ENCODE peak calls at places on chromosomes 7 and 10, in six cellular contexts. One of them, this sample, is unnamed.
A peak's percentile ranks its signal among the peaks of the same experiment; 100 is the strongest.

GRCh38 chr10:74586088-74586585 is 240.3 kb upstream of the KAT6B start:
- DNase-seq in GM23248: peak; percentile 24
- DNase-seq in AG04450: no peak
- DNase-seq in endodermal cell: no peak
- DNase-seq in tibial nerve: no peak
- DNase-seq in CD4-positive, alpha-beta memory T cell: peak; percentile 82
- DNase-seq in this sample: peak; percentile 39

GRCh38 chr7:151012921-151013347 is 11.4 kb downstream of the ATG9B start:
- DNase-seq in GM23248: peak; percentile 71
- DNase-seq in AG04450: no peak
- DNase-seq in endodermal cell: peak; percentile 87
- DNase-seq in tibial nerve: no peak
- DNase-seq in CD4-positive, alpha-beta memory T cell: no peak
- DNase-seq in this sample: no peak

GRCh38 chr10:47079177-47079580 is 168.0 kb downstream of the PTPN20 start:
- DNase-seq in GM23248: no peak
- DNase-seq in AG04450: no peak
- DNase-seq in endodermal cell: peak; percentile 7
- DNase-seq in tibial nerve: no peak
- DNase-seq in CD4-positive, alpha-beta memory T cell: no peak
- DNase-seq in this sample: no peak

GRCh38 chr10:97060441-97061084 is 125.2 kb downstream of the SLIT1 start:
- DNase-seq in GM23248: peak; percentile 9
- DNase-seq in AG04450: no peak
- DNase-seq in endodermal cell: no peak
- DNase-seq in tibial nerve: no peak
- DNase-seq in CD4-positive, alpha-beta memory T cell: no peak
- DNase-seq in this sample: no peak

GRCh38 chr10:105188737-105189463 is 547.8 kb downstream of the SORCS3 start:
- DNase-seq in GM23248: peak; percentile 33
- DNase-seq in AG04450: no peak
- DNase-seq in endodermal cell: no peak
- DNase-seq in tibial nerve: no peak
- DNase-seq in CD4-positive, alpha-beta memory T cell: no peak
- DNase-seq in this sample: no peak

GRCh38 chr10:52400564-52400963 is 86.5 kb downstream of the DKK1 start:
- DNase-seq in GM23248: peak; percentile 15
- DNase-seq in AG04450: no peak
- DNase-seq in endodermal cell: no peak
- DNase-seq in tibial nerve: no peak
- DNase-seq in CD4-positive, alpha-beta memory T cell: no peak
- DNase-seq in this sample: no peak

GRCh38 chr10:126598009-126598408 is 72.5 kb downstream of the C10orf90 start:
- DNase-seq in GM23248: peak; percentile 67
- DNase-seq in AG04450: no peak
- DNase-seq in endodermal cell: peak; percentile 89
- DNase-seq in tibial nerve: no peak
- DNase-seq in CD4-positive, alpha-beta memory T cell: no peak
- DNase-seq in this sample: no peak

GRCh38 chr7:107660381-107661080 is at the start of gene SLC26A4:
- DNase-seq in GM23248: peak; percentile 16
- DNase-seq in AG04450: no peak
- DNase-seq in endodermal cell: no peak
- DNase-seq in tibial nerve: no peak
- DNase-seq in CD4-positive, alpha-beta memory T cell: peak; percentile 7
- DNase-seq in this sample: no peak

GRCh38 chr10:108877130-108877529 is 1046.2 kb downstream of the XPNPEP1 start:
- DNase-seq in GM23248: peak; percentile 31
- DNase-seq in AG04450: peak; percentile 16
- DNase-seq in endodermal cell: no peak
- DNase-seq in tibial nerve: no peak
- DNase-seq in CD4-positive, alpha-beta memory T cell: no peak
- DNase-seq in this sample: no peak

GRCh38 chr7:55158541-55158940 is 139.7 kb downstream of the EGFR start:
- DNase-seq in GM23248: peak; percentile 54
- DNase-seq in AG04450: no peak
- DNase-seq in endodermal cell: no peak
- DNase-seq in tibial nerve: no peak
- DNase-seq in CD4-positive, alpha-beta memory T cell: no peak
- DNase-seq in this sample: no peak

GRCh38 chr7:30114536-30115258 is 20.1 kb upstream of the MTURN start:
- DNase-seq in GM23248: no peak
- DNase-seq in AG04450: no peak
- DNase-seq in endodermal cell: no peak
- DNase-seq in tibial nerve: no peak
- DNase-seq in CD4-positive, alpha-beta memory T cell: no peak
- DNase-seq in this sample: no peak

GRCh38 chr7:81138850-81139249 is 220.0 kb upstream of the SEMA3C start:
- DNase-seq in GM23248: peak; percentile 4
- DNase-seq in AG04450: no peak
- DNase-seq in endodermal cell: no peak
- DNase-seq in tibial nerve: no peak
- DNase-seq in CD4-positive, alpha-beta memory T cell: no peak
- DNase-seq in this sample: no peak

GRCh38 chr7:28592861-28593260 is 180.5 kb downstream of the CREB5 start:
- DNase-seq in GM23248: no peak
- DNase-seq in AG04450: no peak
- DNase-seq in endodermal cell: no peak
- DNase-seq in tibial nerve: no peak
- DNase-seq in CD4-positive, alpha-beta memory T cell: no peak
- DNase-seq in this sample: no peak

GRCh38 chr10:71939861-71940474 is 24.2 kb upstream of the CHST3 start:
- DNase-seq in GM23248: no peak
- DNase-seq in AG04450: no peak
- DNase-seq in endodermal cell: no peak
- DNase-seq in tibial nerve: no peak
- DNase-seq in CD4-positive, alpha-beta memory T cell: no peak
- DNase-seq in this sample: no peak
- H3K9me3 ChIP-seq in GM23248: no peaks in the 10 kb centered on the region
- H3K9me3 ChIP-seq in AG04450: peaks cover 20% of the 10 kb centered on the region
- H3K9me3 ChIP-seq in endodermal cell: peaks cover 16% of the 10 kb centered on the region
- H3K9me3 ChIP-seq in tibial nerve: no peaks in the 10 kb centered on the region
- H3K9me3 ChIP-seq in CD4-positive, alpha-beta memory T cell: no peaks in the 10 kb centered on the region
- H3K9me3 ChIP-seq in this sample: no peaks in the 10 kb centered on the region

GRCh38 chr10:29163746-29164145 is 125.1 kb upstream of the LYZL1 start:
- DNase-seq in GM23248: peak; percentile 67
- DNase-seq in AG04450: peak; percentile 10
- DNase-seq in endodermal cell: no peak
- DNase-seq in tibial nerve: no peak
- DNase-seq in CD4-positive, alpha-beta memory T cell: no peak
- DNase-seq in this sample: no peak

GRCh38 chr10:29169021-29169420 is 119.8 kb upstream of the LYZL1 start:
- DNase-seq in GM23248: no peak
- DNase-seq in AG04450: no peak
- DNase-seq in endodermal cell: no peak
- DNase-seq in tibial nerve: no peak
- DNase-seq in CD4-positive, alpha-beta memory T cell: no peak
- DNase-seq in this sample: no peak

DNA sequence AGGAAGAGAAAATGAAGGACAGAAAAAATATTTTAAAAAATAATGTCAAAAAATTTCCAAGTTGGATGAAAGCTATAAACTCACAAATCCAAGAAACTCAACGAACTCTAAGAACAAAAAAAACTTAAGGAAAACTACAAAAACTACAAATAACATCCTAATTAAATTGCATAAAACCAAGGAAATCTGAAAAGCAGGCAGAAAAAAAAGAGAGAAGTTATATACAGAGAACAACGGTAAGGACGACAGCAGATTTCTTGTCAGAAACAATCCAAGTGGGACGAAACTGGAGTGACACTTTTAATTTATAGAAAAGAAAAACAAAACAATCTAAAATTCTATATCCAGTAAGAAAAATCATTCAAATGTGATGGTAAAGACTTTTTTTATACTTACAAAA is 122.2 kb upstream of the LYZL1 start:
- DNase-seq in GM23248: peak; percentile 14
- DNase-seq in AG04450: no peak
- DNase-seq in endodermal cell: no peak
- DNase-seq in tibial nerve: no peak
- DNase-seq in CD4-positive, alpha-beta memory T cell: no peak
- DNase-seq in this sample: no peak
- H3K9me3 ChIP-seq in GM23248: no peaks in the 10 kb centered on the region
- H3K9me3 ChIP-seq in AG04450: no peaks in the 10 kb centered on the region
- H3K9me3 ChIP-seq in endodermal cell: peaks cover 45% of the 10 kb centered on the region
- H3K9me3 ChIP-seq in tibial nerve: no peaks in the 10 kb centered on the region
- H3K9me3 ChIP-seq in CD4-positive, alpha-beta memory T cell: no peaks in the 10 kb centered on the region
- H3K9me3 ChIP-seq in this sample: no peaks in the 10 kb centered on the region

GRCh38 chr10:113691381-113691780 is 11.7 kb downstream of the CASP7 start:
- DNase-seq in GM23248: no peak
- DNase-seq in AG04450: no peak
- DNase-seq in endodermal cell: no peak
- DNase-seq in tibial nerve: no peak
- DNase-seq in CD4-positive, alpha-beta memory T cell: no peak
- DNase-seq in this sample: no peak

GRCh38 chr10:113687041-113687440 is 7.3 kb downstream of the CASP7 start:
- DNase-seq in GM23248: no peak
- DNase-seq in AG04450: no peak
- DNase-seq in endodermal cell: no peak
- DNase-seq in tibial nerve: no peak
- DNase-seq in CD4-positive, alpha-beta memory T cell: no peak
- DNase-seq in this sample: no peak

GRCh38 chr10:113689057-113689456 is 9.3 kb downstream of the CASP7 start:
- DNase-seq in GM23248: no peak
- DNase-seq in AG04450: no peak
- DNase-seq in endodermal cell: no peak
- DNase-seq in tibial nerve: no peak
- DNase-seq in CD4-positive, alpha-beta memory T cell: no peak
- DNase-seq in this sample: no peak

GRCh38 chr10:113690749-113691148 is 11.0 kb downstream of the CASP7 start:
- DNase-seq in GM23248: no peak
- DNase-seq in AG04450: no peak
- DNase-seq in endodermal cell: no peak
- DNase-seq in tibial nerve: no peak
- DNase-seq in CD4-positive, alpha-beta memory T cell: no peak
- DNase-seq in this sample: no peak

DNA sequence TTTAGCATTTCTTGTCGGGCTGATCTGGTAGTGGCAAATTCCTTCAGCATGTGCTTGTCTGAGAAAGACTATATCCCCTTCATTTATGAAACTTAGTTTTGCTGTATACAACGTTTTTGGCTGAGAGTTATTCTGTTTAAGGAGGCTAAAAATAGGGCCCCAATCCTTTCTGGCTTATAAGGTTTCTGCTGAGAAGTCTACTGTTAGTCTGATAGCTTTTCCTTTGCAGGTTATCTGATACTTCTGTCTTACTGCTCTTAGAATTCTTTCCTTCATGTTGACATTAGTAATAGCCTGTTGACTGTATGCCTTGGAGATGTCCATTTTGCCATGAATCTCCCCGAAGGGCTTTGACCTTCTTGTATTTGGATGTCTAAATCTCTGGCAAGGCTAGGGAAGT is 9.9 kb downstream of the CASP7 start:
- DNase-seq in GM23248: no peak
- DNase-seq in AG04450: no peak
- DNase-seq in endodermal cell: no peak
- DNase-seq in tibial nerve: no peak
- DNase-seq in CD4-positive, alpha-beta memory T cell: no peak
- DNase-seq in this sample: no peak
- H3K9me3 ChIP-seq in GM23248: peaks cover 5% of the 10 kb centered on the region
- H3K9me3 ChIP-seq in AG04450: peaks cover 16% of the 10 kb centered on the region
- H3K9me3 ChIP-seq in endodermal cell: peaks cover 31% of the 10 kb centered on the region
- H3K9me3 ChIP-seq in tibial nerve: no peaks in the 10 kb centered on the region
- H3K9me3 ChIP-seq in CD4-positive, alpha-beta memory T cell: peaks cover 5% of the 10 kb centered on the region
- H3K9me3 ChIP-seq in this sample: no peaks in the 10 kb centered on the region

GRCh38 chr10:128498378-128498730 is 372.1 kb upstream of the MKI67 start:
- DNase-seq in GM23248: no peak
- DNase-seq in AG04450: no peak
- DNase-seq in endodermal cell: no peak
- DNase-seq in tibial nerve: no peak
- DNase-seq in CD4-positive, alpha-beta memory T cell: no peak
- DNase-seq in this sample: no peak
- H3K9me3 ChIP-seq in GM23248: no peaks in the 10 kb centered on the region
- H3K9me3 ChIP-seq in AG04450: peaks cover 84% of the 10 kb centered on the region
- H3K9me3 ChIP-seq in endodermal cell: no peaks in the 10 kb centered on the region
- H3K9me3 ChIP-seq in tibial nerve: no peaks in the 10 kb centered on the region
- H3K9me3 ChIP-seq in CD4-positive, alpha-beta memory T cell: no peaks in the 10 kb centered on the region
- H3K9me3 ChIP-seq in this sample: no peaks in the 10 kb centered on the region

DNA sequence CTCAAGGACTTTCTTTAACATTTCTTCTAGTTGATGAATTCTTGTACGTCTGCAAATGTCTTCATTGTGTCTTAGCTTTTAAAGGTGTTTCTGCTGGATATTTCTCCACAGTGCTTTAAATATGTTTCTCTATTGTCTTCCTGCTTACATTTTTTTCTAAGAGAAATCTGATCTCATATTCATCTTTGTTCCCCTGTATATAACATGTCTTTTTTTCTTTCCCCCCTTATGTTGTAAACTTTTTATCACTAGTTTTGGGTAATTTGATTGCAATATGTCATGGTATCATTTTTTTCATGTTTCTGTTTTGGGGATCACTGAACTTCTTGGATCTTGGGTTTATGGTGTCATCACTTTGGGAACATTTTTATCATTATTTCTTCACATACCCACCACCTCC is 7.5 kb downstream of the RBAK start:
- DNase-seq in GM23248: no peak
- DNase-seq in AG04450: no peak
- DNase-seq in endodermal cell: no peak
- DNase-seq in tibial nerve: no peak
- DNase-seq in CD4-positive, alpha-beta memory T cell: no peak
- DNase-seq in this sample: no peak
- H3K9me3 ChIP-seq in GM23248: no peaks in the 10 kb centered on the region
- H3K9me3 ChIP-seq in AG04450: peaks cover 13% of the 10 kb centered on the region
- H3K9me3 ChIP-seq in endodermal cell: peaks cover 94% of the 10 kb centered on the region
- H3K9me3 ChIP-seq in tibial nerve: no peaks in the 10 kb centered on the region
- H3K9me3 ChIP-seq in CD4-positive, alpha-beta memory T cell: no peaks in the 10 kb centered on the region
- H3K9me3 ChIP-seq in this sample: peaks cover 17% of the 10 kb centered on the region